ENCODE peak calls at places on chromosome 1, in five cellular contexts. J, Y, K, O and X are unnamed samples.

GRCh38 chr1:201504799-201505504 is 2.0 kb downstream of the CSRP1 start:
- DNase-seq in J (no peak), O (no peak), K (no peak), Y (no peak), X (no peak)

GRCh38 chr1:25504706-25505560 is 38.5 kb upstream of the LDLRAP1 start:
- DNase-seq in K (no peak), J (no peak), O (no peak), Y (no peak), X (no peak)

GRCh38 chr1:151156515-151156819 is at the start of gene TNFAIP8L2:
- DNase-seq in Y (no peak), O (no peak), K (no peak), J (peak; percentile 65), X (no peak)

GRCh38 chr1:189751311-189751710 is 726.4 kb downstream of the BRINP3 start:
- DNase-seq in Y (no peak), O (no peak), K (no peak), J (no peak), X (no peak)

GRCh38 chr1:45566722-45567121 is 16.1 kb downstream of the AKR1A1 start:
- DNase-seq in K (no peak), Y (no peak), J (peak; percentile 35), O (no peak), X (no peak)

GRCh38 chr1:211589782-211590721 is 11.1 kb upstream of the SLC30A1 start:
- DNase-seq in O (peak; percentile 91), J (no peak), K (no peak), Y (no peak), X (peak; percentile 63)

GRCh38 chr1:53769780-53770179 is 30.8 kb upstream of the GLIS1 start:
- DNase-seq in Y (no peak), J (no peak), K (no peak), O (no peak), X (no peak)

GRCh38 chr1:210123924-210124589 is 108.5 kb upstream of the SERTAD4 start:
- DNase-seq in J (no peak), O (peak; percentile 20), K (peak; percentile 46), Y (no peak), X (no peak)

GRCh38 chr1:230899845-230900251 is 31.5 kb upstream of the C1orf198 start:
- DNase-seq in K (peak; percentile 66), J (no peak), Y (peak; percentile 57), O (no peak), X (no peak)

GRCh38 chr1:194570449-194570848 is 1384.0 kb upstream of the B3GALT2 start:
- DNase-seq in J (no peak), K (no peak), O (no peak), Y (no peak), X (no peak)

GRCh38 chr1:119865607-119866006 is 30.7 kb downstream of the ADAM30 start:
- DNase-seq in Y (no peak), J (no peak), O (no peak), K (no peak), X (no peak)